ENCODE peak calls at places on chromosomes 4 and X, in ten cellular contexts. W is cerebellum; Y is ACHN; K is lower lobe of right lung; P is ureter; B is NCI-H1694; N is fibroblast of mammary gland; E is activated CD8-positive, alpha-beta memory T cell treated with anti-CD3 and anti-CD28 coated beads for 48 hours; O is heart left ventricle; J is MG63. Z is an unnamed sample.
A peak's percentile ranks its signal among the peaks of the same experiment; 100 is the strongest.

GRCh38 chrX:44035576-44035975 is 62.4 kb upstream of the NDP start:
- DNase-seq in W (no peak), Y (no peak), K (no peak), P (no peak), B (no peak), N (peak; percentile 45), E (no peak), O (no peak), J (peak; percentile 57), Z (no peak)

GRCh38 chrX:15349046-15349445 is 13.7 kb upstream of the PIGA start:
- DNase-seq in W (peak; percentile 26), Y (peak; percentile 37), K (no peak), P (peak; percentile 46), B (peak; percentile 77), N (peak; percentile 79), E (no peak), O (peak; percentile 26), J (no peak), Z (no peak)

GRCh38 chr4:40199999-40200880 is 3.4 kb downstream of the RHOH start:
- DNase-seq in W (no peak), Y (no peak), K (no peak), P (no peak), B (no peak), N (peak; percentile 54), E (no peak), O (no peak), J (no peak), Z (no peak)

GRCh38 chrX:18709833-18710232 is 2.4 kb downstream of the PPEF1 start:
- DNase-seq in W (no peak), Y (no peak), K (no peak), P (no peak), B (no peak), N (no peak), E (no peak), O (no peak), J (no peak), Z (no peak)

GRCh38 chr4:173214661-173215060 is 46.0 kb downstream of the GALNT7 start:
- DNase-seq in W (peak; percentile 32), Y (peak; percentile 35), K (no peak), P (no peak), B (no peak), N (peak; percentile 53), E (no peak), O (no peak), J (peak; percentile 93), Z (peak; percentile 60)

GRCh38 chr4:89539374-89539773 is 231.8 kb upstream of the GPRIN3 start:
- DNase-seq in W (no peak), Y (no peak), K (no peak), P (no peak), B (no peak), N (peak; percentile 90), E (no peak), O (no peak), J (no peak), Z (no peak)

GRCh38 chrX:120769576-120770341 is 105.9 kb downstream of the CT47B1 start:
- DNase-seq in W (peak; percentile 0), Y (peak; percentile 9), K (no peak), P (no peak), B (peak; percentile 4), N (peak; percentile 83), E (no peak), O (no peak), J (peak; percentile 3), Z (no peak)

GRCh38 chrX:10166731-10167149 is 10.0 kb downstream of the CLCN4 start:
- DNase-seq in W (no peak), Y (no peak), K (peak; percentile 66), P (no peak), B (no peak), N (no peak), E (no peak), O (no peak), J (no peak), Z (no peak)

GRCh38 chr4:26856906-26857277 is 3.7 kb upstream of the STIM2 start:
- DNase-seq in W (no peak), Y (no peak), K (no peak), P (no peak), B (no peak), N (no peak), E (no peak), O (no peak), J (no peak), Z (no peak)

GRCh38 chrX:6095469-6095868 is 133.2 kb downstream of the NLGN4X start:
- DNase-seq in W (no peak), Y (no peak), K (no peak), P (no peak), B (no peak), N (no peak), E (no peak), O (no peak), J (no peak), Z (no peak)

GRCh38 chr4:24930136-24930535 is 17.3 kb upstream of the CCDC149 start:
- DNase-seq in W (no peak), Y (no peak), K (no peak), P (no peak), B (no peak), N (peak; percentile 43), E (no peak), O (no peak), J (peak; percentile 28), Z (no peak)

GRCh38 chr4:185912779-185913178 is 100.8 kb upstream of the SORBS2 start:
- DNase-seq in W (no peak), Y (no peak), K (no peak), P (no peak), B (no peak), N (peak; percentile 8), E (no peak), O (no peak), J (no peak), Z (no peak)

GRCh38 chrX:97743014-97743413 is 859.3 kb downstream of the RPA4 start:
- DNase-seq in W (no peak), Y (no peak), K (no peak), P (no peak), B (no peak), N (peak; percentile 1), E (peak; percentile 0), O (no peak), J (no peak), Z (no peak)

GRCh38 chrX:13658602-13659001 is 5.7 kb downstream of the TCEANC start:
- DNase-seq in W (peak; percentile 48), Y (peak; percentile 44), K (no peak), P (no peak), B (no peak), N (peak; percentile 73), E (no peak), O (no peak), J (no peak), Z (no peak)

Z was measured in HS-27A.